ENCODE peak calls at places on chromosomes 16 and 17, in nine cellular contexts. M is pancreas, P is endodermal cell, L is brain microvascular endothelial cell, B is psoas muscle, X is Peyer's patch, S is ascending aorta, Q is uterus, R is GM06990. Y is an unnamed sample. For H3K27me3, the result is how much of the 10 kb centered on the place peaks cover.

GRCh38 chr17:67239597-67239996 is 5.4 kb downstream of the HELZ start:
- DNase-seq in M (no peak), P (no peak), L (peak), B (no peak), X (no peak), S (no peak), Q (no peak), R (no peak), Y (no peak)

GRCh38 chr16:56438042-56438441 is 12.7 kb upstream of the AMFR start:
- DNase-seq in M (no peak), P (no peak), L (no peak), B (no peak), X (no peak), S (no peak), Q (no peak), R (no peak), Y (no peak)

GRCh38 chr17:9001539-9001938 is 19.8 kb upstream of the NTN1 start:
- DNase-seq in M (no peak), P (no peak), L (no peak), B (no peak), X (no peak), S (no peak), Q (no peak), R (no peak), Y (no peak)

GRCh38 chr16:7137560-7138330 is 194.9 kb upstream of the RBFOX1 start:
- DNase-seq in M (no peak), P (no peak), L (no peak), B (no peak), X (no peak), S (no peak), Q (no peak), R (no peak), Y (no peak)

GRCh38 chr17:57911834-57912673 is 43.2 kb downstream of the CUEDC1 start:
- DNase-seq in M (peak), P (peak), L (no peak), B (peak), X (peak), S (peak), Q (peak), R (no peak), Y (no peak)

GRCh38 chr17:80384078-80384960 is 30.6 kb upstream of the ENDOV start:
- DNase-seq in M (no peak), P (no peak), L (no peak), B (no peak), X (no peak), S (no peak), Q (no peak), R (no peak), Y (no peak)

GRCh38 chr16:71205482-71206131 is 24.9 kb downstream of the HYDIN start:
- DNase-seq in M (peak), P (no peak), L (no peak), B (no peak), X (no peak), S (no peak), Q (no peak), R (no peak), Y (no peak)

GRCh38 chr16:84375773-84376172 is 7.4 kb downstream of the ATP2C2 start:
- DNase-seq in M (no peak), P (no peak), L (no peak), B (no peak), X (no peak), S (no peak), Q (no peak), R (no peak), Y (no peak)

GRCh38 chr17:37694734-37695133 is 50.1 kb downstream of the HNF1B start:
- DNase-seq in M (no peak), P (no peak), L (no peak), B (no peak), X (no peak), S (no peak), Q (no peak), R (no peak), Y (no peak)

DNA sequence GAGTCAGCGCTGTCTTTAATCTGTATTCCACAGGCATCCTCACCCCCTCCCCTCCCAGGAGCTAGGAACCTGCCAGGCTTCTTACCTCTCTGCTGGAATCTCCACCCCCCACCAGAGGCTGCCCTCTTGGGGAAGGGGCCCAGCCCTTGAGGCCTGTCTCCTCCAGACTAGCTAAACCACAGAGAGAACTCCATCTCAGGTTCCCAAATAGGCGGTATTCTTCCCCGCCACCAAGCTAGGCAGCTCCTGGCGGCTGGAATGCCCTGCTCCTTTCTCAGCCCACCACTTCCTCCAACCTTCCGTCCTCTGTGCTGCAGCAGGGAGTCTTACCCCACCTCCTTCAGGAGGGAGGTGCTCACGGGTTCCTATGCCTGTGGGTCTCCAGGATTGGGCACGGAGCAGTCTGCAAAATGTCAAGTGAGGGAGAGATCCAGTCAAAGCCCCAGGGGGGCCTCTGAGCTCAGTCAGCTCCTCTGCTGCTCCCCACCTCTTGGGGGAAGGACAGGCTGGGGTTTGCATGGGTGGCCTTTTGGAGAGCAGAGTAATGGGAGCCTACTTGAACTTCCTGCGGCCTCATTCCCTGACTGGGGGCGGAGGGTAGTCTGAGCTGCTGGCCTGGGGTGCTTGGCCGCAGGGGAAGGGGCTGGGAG is 55.7 kb downstream of the SREBF1 start:
- DNase-seq in M (no peak), P (peak), L (peak), B (peak), X (no peak), S (no peak), Q (peak), R (no peak), Y (no peak)
- H3K4me3 ChIP-seq in M (no peak), P (peak), L (peak), B (peak), X (peak), S (peak), Q (peak), R (no peak), Y (no peak)

DNA sequence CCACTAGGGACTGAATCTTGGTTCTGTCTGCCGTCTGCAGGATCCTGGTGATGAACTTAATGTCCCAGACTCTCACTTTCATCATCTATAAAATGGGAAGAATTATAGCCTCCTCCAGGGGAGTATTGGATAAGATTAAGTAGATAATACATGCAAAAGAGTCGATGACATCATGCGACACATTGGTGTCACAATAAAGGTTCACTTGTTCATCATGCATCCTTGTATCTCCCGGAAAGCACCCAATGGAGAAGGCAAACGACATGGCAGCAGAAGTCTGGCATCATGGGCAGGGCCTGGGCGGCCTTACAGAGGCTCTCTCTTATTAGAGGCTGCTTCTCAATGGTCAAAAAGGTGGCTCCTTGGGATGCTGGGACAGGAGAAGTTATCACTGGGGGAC is 35.1 kb upstream of the CD300E start:
- DNase-seq in M (no peak), P (no peak), L (no peak), B (no peak), X (no peak), S (no peak), Q (no peak), R (no peak), Y (no peak)
- H3K27me3 ChIP-seq in M (under half), P (under half), L (under half), B (half or more), X (under half), S (under half), Q (under half), R (under half), Y (under half)

GRCh38 chr17:82713015-82713723 is 3.3 kb upstream of the FN3KRP start:
- DNase-seq in M (no peak), P (no peak), L (no peak), B (no peak), X (no peak), S (no peak), Q (no peak), R (no peak), Y (no peak)

GRCh38 chr17:82709024-82709675 is 7.4 kb upstream of the FN3KRP start:
- DNase-seq in M (no peak), P (no peak), L (no peak), B (no peak), X (no peak), S (no peak), Q (no peak), R (no peak), Y (no peak)

GRCh38 chr17:82710499-82711232 is 5.8 kb upstream of the FN3KRP start:
- DNase-seq in M (no peak), P (no peak), L (no peak), B (no peak), X (no peak), S (no peak), Q (no peak), R (no peak), Y (no peak)

GRCh38 chr17:82705756-82706155 is 7.3 kb upstream of the RAB40B start:
- DNase-seq in M (no peak), P (no peak), L (no peak), B (no peak), X (no peak), S (no peak), Q (no peak), R (no peak), Y (no peak)

GRCh38 chr17:82709676-82710498 is 6.6 kb upstream of the FN3KRP start:
- DNase-seq in M (no peak), P (no peak), L (no peak), B (no peak), X (no peak), S (no peak), Q (no peak), R (no peak), Y (no peak)
- H3K4me3 ChIP-seq in M (no peak), P (no peak), L (no peak), B (no peak), X (no peak), S (no peak), Q (no peak), R (no peak), Y (no peak)

GRCh38 chr17:50605434-50605833 is 29.2 kb upstream of the ABCC3 start:
- DNase-seq in M (no peak), P (no peak), L (no peak), B (no peak), X (no peak), S (no peak), Q (no peak), R (no peak), Y (no peak)
- H3K27me3 ChIP-seq in M (under half), P (under half), L (under half), B (under half), X (under half), S (under half), Q (under half), R (under half), Y (under half)

GRCh38 chr17:39772415-39772814 is 34.7 kb downstream of the GRB7 start:
- DNase-seq in M (no peak), P (peak), L (no peak), B (no peak), X (no peak), S (no peak), Q (no peak), R (no peak), Y (no peak)

GRCh38 chr17:39772987-39773664 is 35.4 kb downstream of the GRB7 start:
- DNase-seq in M (no peak), P (peak), L (no peak), B (no peak), X (no peak), S (no peak), Q (no peak), R (no peak), Y (no peak)

GRCh38 chr17:39767147-39767546 is 29.4 kb downstream of the GRB7 start:
- DNase-seq in M (no peak), P (peak), L (no peak), B (no peak), X (no peak), S (no peak), Q (no peak), R (no peak), Y (no peak)

GRCh38 chr17:39774043-39774442 is 36.3 kb downstream of the GRB7 start:
- DNase-seq in M (no peak), P (peak), L (no peak), B (no peak), X (no peak), S (no peak), Q (no peak), R (no peak), Y (no peak)

DNA sequence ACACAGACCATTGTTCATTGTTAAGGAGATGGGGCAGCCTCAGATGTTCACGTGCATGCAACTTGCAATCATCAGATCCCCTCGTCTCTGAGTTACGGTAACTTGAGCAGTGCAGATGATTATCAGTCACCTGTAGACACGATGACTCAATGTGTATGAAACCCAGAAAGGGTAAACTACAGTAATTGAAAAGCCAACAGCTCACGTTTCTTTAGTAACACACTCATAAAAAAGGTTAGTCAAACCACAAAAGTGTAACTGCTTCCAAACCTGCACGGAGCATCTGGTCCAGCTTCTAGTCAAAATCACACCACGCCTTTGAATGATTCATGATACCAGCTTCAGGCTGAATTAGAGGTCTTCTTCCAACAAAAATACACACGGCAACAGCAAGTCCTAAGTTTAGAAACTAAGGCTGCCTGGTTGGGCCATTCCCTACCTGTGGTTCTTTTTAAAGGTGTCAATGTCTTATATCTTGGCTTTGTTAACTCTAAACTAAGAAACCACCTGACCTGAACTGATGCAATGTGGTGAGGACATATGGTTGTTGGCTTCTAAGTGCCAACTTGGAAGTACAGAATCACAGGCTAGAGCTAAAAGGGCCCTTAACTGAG is 32.3 kb downstream of the GRB7 start:
- DNase-seq in M (no peak), P (peak), L (no peak), B (no peak), X (no peak), S (no peak), Q (no peak), R (peak), Y (peak)
- H3K4me3 ChIP-seq in M (no peak), P (no peak), L (no peak), B (no peak), X (no peak), S (no peak), Q (no peak), R (no peak), Y (no peak)

GRCh38 chr17:62749926-62750325 is 58.2 kb downstream of the MARCHF10 start:
- DNase-seq in M (no peak), P (no peak), L (no peak), B (no peak), X (no peak), S (no peak), Q (no peak), R (no peak), Y (no peak)

GRCh38 chr17:62750502-62751349 is 57.4 kb downstream of the MARCHF10 start:
- DNase-seq in M (peak), P (peak), L (no peak), B (no peak), X (no peak), S (no peak), Q (peak), R (no peak), Y (no peak)

GRCh38 chr17:62753562-62753961 is 54.6 kb downstream of the MARCHF10 start:
- DNase-seq in M (no peak), P (peak), L (no peak), B (no peak), X (no peak), S (no peak), Q (no peak), R (no peak), Y (no peak)

GRCh38 chr17:62754696-62755095 is 53.4 kb downstream of the MARCHF10 start:
- DNase-seq in M (no peak), P (peak), L (no peak), B (no peak), X (no peak), S (no peak), Q (no peak), R (no peak), Y (no peak)

DNA sequence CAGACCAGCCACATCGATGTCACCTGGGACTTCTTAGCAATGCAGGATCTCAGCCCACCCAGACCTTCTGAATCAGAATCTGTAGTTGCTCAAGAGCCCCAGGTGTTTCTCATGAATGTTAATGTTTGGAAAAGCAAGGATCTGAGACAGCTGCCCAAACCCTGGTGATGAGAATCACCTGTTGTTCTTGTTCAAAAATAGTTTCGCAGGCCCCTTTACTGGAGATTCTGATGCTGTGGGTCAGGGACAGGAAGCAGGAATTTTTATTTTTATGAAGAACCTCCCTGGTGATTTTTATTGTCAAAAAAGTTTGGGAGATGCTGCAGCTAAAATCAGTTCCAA is 56.8 kb downstream of the MARCHF10 start:
- DNase-seq in M (no peak), P (no peak), L (no peak), B (no peak), X (no peak), S (no peak), Q (peak), R (no peak), Y (no peak)
- H3K27me3 ChIP-seq in M (under half), P (under half), L (under half), B (under half), X (under half), S (under half), Q (under half), R (under half), Y (under half)

GRCh38 chr16:24612656-24613055 is 73.3 kb downstream of the RBBP6 start:
- DNase-seq in M (no peak), P (no peak), L (no peak), B (no peak), X (no peak), S (no peak), Q (no peak), R (no peak), Y (no peak)

GRCh38 chr16:24610421-24610765 is 71.0 kb downstream of the RBBP6 start:
- DNase-seq in M (peak), P (peak), L (no peak), B (peak), X (no peak), S (no peak), Q (peak), R (peak), Y (no peak)

GRCh38 chr16:24609740-24610420 is 70.5 kb downstream of the RBBP6 start:
- DNase-seq in M (peak), P (peak), L (peak), B (peak), X (peak), S (no peak), Q (peak), R (peak), Y (no peak)

GRCh38 chr16:24611310-24611709 is 71.9 kb downstream of the RBBP6 start:
- DNase-seq in M (no peak), P (no peak), L (no peak), B (no peak), X (no peak), S (no peak), Q (no peak), R (no peak), Y (no peak)

GRCh38 chr16:24609417-24609739 is 70.0 kb downstream of the RBBP6 start:
- DNase-seq in M (no peak), P (no peak), L (no peak), B (no peak), X (no peak), S (no peak), Q (no peak), R (no peak), Y (no peak)
- H3K4me3 ChIP-seq in M (no peak), P (peak), L (no peak), B (no peak), X (no peak), S (no peak), Q (no peak), R (no peak), Y (no peak)